ENCODE peak calls at places on chromosomes 12 and 14, in four cellular contexts. One of them, this sample, is unnamed.

GRCh38 chr14:84825481-84825880 is 704.5 kb upstream of the FLRT2 start:
- DNase-seq in WTC11: no peak
- DNase-seq in HepG2: no peak
- DNase-seq in K562: no peak
- DNase-seq in this sample: no peak

GRCh38 chr14:61620130-61620946 is 75.0 kb upstream of the HIF1A start:
- DNase-seq in WTC11: no peak
- DNase-seq in HepG2: peak
- DNase-seq in K562: no peak
- DNase-seq in this sample: no peak

GRCh38 chr12:48988030-48988649 is 10.0 kb downstream of the WNT1 start:
- DNase-seq in WTC11: peak
- DNase-seq in HepG2: peak
- DNase-seq in K562: peak
- DNase-seq in this sample: peak

GRCh38 chr14:86799244-86799647 is 1193.7 kb downstream of the GALC start:
- DNase-seq in WTC11: no peak
- DNase-seq in HepG2: peak
- DNase-seq in K562: no peak
- DNase-seq in this sample: peak

GRCh38 chr12:7512528-7512927 is 9.0 kb upstream of the CD163 start:
- DNase-seq in WTC11: no peak
- DNase-seq in HepG2: peak
- DNase-seq in K562: peak
- DNase-seq in this sample: peak

GRCh38 chr12:9115731-9116689 is at the start of gene A2M:
- DNase-seq in WTC11: no peak
- DNase-seq in HepG2: peak
- DNase-seq in K562: no peak
- DNase-seq in this sample: no peak

GRCh38 chr12:52956987-52957386 is 8.1 kb downstream of the KRT18 start:
- DNase-seq in WTC11: no peak
- DNase-seq in HepG2: no peak
- DNase-seq in K562: no peak
- DNase-seq in this sample: no peak

GRCh38 chr12:114762490-114763110 is 78.6 kb upstream of the TBX3 start:
- DNase-seq in WTC11: no peak
- DNase-seq in HepG2: no peak
- DNase-seq in K562: no peak
- DNase-seq in this sample: no peak

GRCh38 chr14:23933108-23933507 is 20.5 kb upstream of the DHRS4 start:
- DNase-seq in WTC11: no peak
- DNase-seq in HepG2: no peak
- DNase-seq in K562: no peak
- DNase-seq in this sample: no peak

GRCh38 chr14:60862283-60862682 is 118.6 kb downstream of the TRMT5 start:
- DNase-seq in WTC11: no peak
- DNase-seq in HepG2: no peak
- DNase-seq in K562: no peak
- DNase-seq in this sample: no peak

GRCh38 chr14:93317836-93318807 is 14.7 kb downstream of the BTBD7 start:
- DNase-seq in WTC11: no peak
- DNase-seq in HepG2: no peak
- DNase-seq in K562: peak
- DNase-seq in this sample: peak

GRCh38 chr12:114625294-114625851 is 58.6 kb downstream of the TBX3 start:
- DNase-seq in WTC11: peak
- DNase-seq in HepG2: peak
- DNase-seq in K562: peak
- DNase-seq in this sample: peak

GRCh38 chr12:124761876-124762275 is 101.8 kb downstream of the SCARB1 start:
- DNase-seq in WTC11: no peak
- DNase-seq in HepG2: no peak
- DNase-seq in K562: no peak
- DNase-seq in this sample: peak

GRCh38 chr14:23335623-23336022 is 14.4 kb downstream of the PABPN1 start:
- DNase-seq in WTC11: no peak
- DNase-seq in HepG2: no peak
- DNase-seq in K562: peak
- DNase-seq in this sample: no peak

GRCh38 chr14:100539766-100540140 is 47.5 kb downstream of the BEGAIN start:
- DNase-seq in WTC11: no peak
- DNase-seq in HepG2: no peak
- DNase-seq in K562: no peak
- DNase-seq in this sample: no peak

GRCh38 chr14:51862171-51862838 is 1.9 kb downstream of the GNG2 start:
- DNase-seq in WTC11: no peak
- DNase-seq in HepG2: no peak
- DNase-seq in K562: no peak
- DNase-seq in this sample: no peak

GRCh38 chr12:106791531-106791930 is 17.0 kb downstream of the RIC8B start:
- DNase-seq in WTC11: no peak
- DNase-seq in HepG2: no peak
- DNase-seq in K562: no peak
- DNase-seq in this sample: no peak

GRCh38 chr14:52834440-52834842 is 43.0 kb upstream of the GNPNAT1 start:
- DNase-seq in WTC11: no peak
- DNase-seq in HepG2: no peak
- DNase-seq in K562: no peak
- DNase-seq in this sample: peak

GRCh38 chr12:123987022-123987421 is 14.0 kb downstream of the ZNF664 start:
- DNase-seq in WTC11: no peak
- DNase-seq in HepG2: no peak
- DNase-seq in K562: no peak
- DNase-seq in this sample: no peak

GRCh38 chr14:20434701-20435453 is 1.1 kb downstream of the KLHL33 start:
- DNase-seq in WTC11: peak
- DNase-seq in HepG2: no peak
- DNase-seq in K562: no peak
- DNase-seq in this sample: no peak

GRCh38 chr14:21723431-21724045 is 49.9 kb upstream of the OR4E1 start:
- DNase-seq in WTC11: peak
- DNase-seq in HepG2: peak
- DNase-seq in K562: peak
- DNase-seq in this sample: peak

GRCh38 chr14:67268456-67269115 is 27.4 kb downstream of the PALS1 start:
- DNase-seq in WTC11: peak
- DNase-seq in HepG2: no peak
- DNase-seq in K562: peak
- DNase-seq in this sample: no peak

GRCh38 chr14:92408186-92408585 is 85.2 kb downstream of the SLC24A4 start:
- DNase-seq in WTC11: no peak
- DNase-seq in HepG2: no peak
- DNase-seq in K562: no peak
- DNase-seq in this sample: no peak

GRCh38 chr14:91361236-91361811 is 56.3 kb downstream of the CCDC88C start:
- DNase-seq in WTC11: no peak
- DNase-seq in HepG2: peak
- DNase-seq in K562: no peak
- DNase-seq in this sample: no peak

GRCh38 chr12:88914967-88915366 is 334.7 kb upstream of the KITLG start:
- DNase-seq in WTC11: no peak
- DNase-seq in HepG2: no peak
- DNase-seq in K562: no peak
- DNase-seq in this sample: no peak

GRCh38 chr14:99136401-99136800 is 135.6 kb downstream of the BCL11B start:
- DNase-seq in WTC11: no peak
- DNase-seq in HepG2: no peak
- DNase-seq in K562: no peak
- DNase-seq in this sample: no peak

GRCh38 chr12:7638064-7638763 is 27.5 kb downstream of the APOBEC1 start:
- DNase-seq in WTC11: peak
- DNase-seq in HepG2: no peak
- DNase-seq in K562: no peak
- DNase-seq in this sample: no peak

GRCh38 chr12:32558941-32559340 is 120.2 kb upstream of the DNM1L start:
- DNase-seq in WTC11: no peak
- DNase-seq in HepG2: no peak
- DNase-seq in K562: no peak
- DNase-seq in this sample: no peak

GRCh38 chr12:126385785-126386184 is 1320.5 kb downstream of the AACS start:
- DNase-seq in WTC11: no peak
- DNase-seq in HepG2: no peak
- DNase-seq in K562: no peak
- DNase-seq in this sample: no peak

GRCh38 chr14:73743431-73743931 is 29.3 kb upstream of the PNMA1 start:
- DNase-seq in WTC11: no peak
- DNase-seq in HepG2: no peak
- DNase-seq in K562: peak
- DNase-seq in this sample: no peak

GRCh38 chr12:2691001-2691339 is 103.8 kb upstream of the FKBP4 start:
- DNase-seq in WTC11: peak
- DNase-seq in HepG2: no peak
- DNase-seq in K562: no peak
- DNase-seq in this sample: peak

GRCh38 chr12:2690348-2691000 is 104.3 kb upstream of the FKBP4 start:
- DNase-seq in WTC11: no peak
- DNase-seq in HepG2: no peak
- DNase-seq in K562: no peak
- DNase-seq in this sample: no peak

GRCh38 chr12:2689879-2690278 is 104.9 kb upstream of the FKBP4 start:
- DNase-seq in WTC11: no peak
- DNase-seq in HepG2: no peak
- DNase-seq in K562: no peak
- DNase-seq in this sample: no peak

GRCh38 chr12:2692156-2692555 is 102.6 kb upstream of the FKBP4 start:
- DNase-seq in WTC11: no peak
- DNase-seq in HepG2: no peak
- DNase-seq in K562: no peak
- DNase-seq in this sample: no peak

GRCh38 chr12:2691340-2692111 is 103.2 kb upstream of the FKBP4 start:
- DNase-seq in WTC11: peak
- DNase-seq in HepG2: no peak
- DNase-seq in K562: no peak
- DNase-seq in this sample: no peak
- TF ChIP-seq ESRRA in WTC11: no peak
- TF ChIP-seq ESRRA in HepG2: no peak
- TF ChIP-seq ESRRA in K562: no peak
- TF ChIP-seq ESRRA in this sample: no peak

GRCh38 chr12:47159348-47159747 is 79.6 kb upstream of the AMIGO2 start:
- DNase-seq in WTC11: no peak
- DNase-seq in HepG2: no peak
- DNase-seq in K562: no peak
- DNase-seq in this sample: no peak

GRCh38 chr12:47156167-47156736 is 76.5 kb upstream of the AMIGO2 start:
- DNase-seq in WTC11: no peak
- DNase-seq in HepG2: no peak
- DNase-seq in K562: peak
- DNase-seq in this sample: no peak

GRCh38 chr12:47158792-47159191 is 79.0 kb upstream of the AMIGO2 start:
- DNase-seq in WTC11: no peak
- DNase-seq in HepG2: no peak
- DNase-seq in K562: peak
- DNase-seq in this sample: no peak

GRCh38 chr12:47152095-47152494 is 72.3 kb upstream of the AMIGO2 start:
- DNase-seq in WTC11: no peak
- DNase-seq in HepG2: no peak
- DNase-seq in K562: no peak
- DNase-seq in this sample: no peak

DNA sequence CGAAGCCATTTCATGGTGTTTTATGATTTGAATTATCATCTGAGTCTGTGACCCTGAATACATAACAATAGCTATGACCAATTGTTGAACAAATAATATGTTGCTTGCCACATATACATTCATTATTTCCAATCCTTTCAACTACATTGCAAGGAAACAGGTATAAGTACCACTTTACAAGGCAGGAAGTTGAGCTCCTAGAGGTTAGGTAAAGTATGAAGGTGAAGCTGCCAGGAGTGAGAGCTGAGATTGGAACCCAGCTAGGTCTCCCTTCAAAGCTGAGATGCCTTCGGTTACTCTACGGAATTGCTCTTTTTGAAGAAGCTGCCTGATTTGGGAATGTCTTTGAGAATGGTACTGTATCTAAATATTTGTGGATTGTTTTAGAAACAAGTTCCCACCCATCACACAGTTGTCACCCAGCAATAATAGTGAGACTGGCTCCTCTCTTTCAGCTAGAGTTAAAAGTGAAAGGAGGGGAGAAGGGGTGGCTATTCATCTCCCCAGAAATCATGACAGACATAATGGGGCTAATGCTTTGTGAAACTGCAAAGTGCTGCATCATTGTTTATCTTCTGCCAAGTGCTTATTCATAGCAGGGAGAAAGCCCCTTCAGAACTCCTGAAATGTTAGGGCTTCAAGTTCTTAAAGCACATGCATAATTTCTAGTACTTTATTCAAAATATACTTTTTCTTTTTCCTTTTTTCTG is 75.9 kb upstream of the AMIGO2 start:
- DNase-seq in WTC11: no peak
- DNase-seq in HepG2: no peak
- DNase-seq in K562: peak
- DNase-seq in this sample: peak
- TF ChIP-seq NR3C1 in WTC11: no peak
- TF ChIP-seq NR3C1 in HepG2: no peak
- TF ChIP-seq NR3C1 in K562: no peak
- TF ChIP-seq NR3C1 in this sample: no peak

DNA sequence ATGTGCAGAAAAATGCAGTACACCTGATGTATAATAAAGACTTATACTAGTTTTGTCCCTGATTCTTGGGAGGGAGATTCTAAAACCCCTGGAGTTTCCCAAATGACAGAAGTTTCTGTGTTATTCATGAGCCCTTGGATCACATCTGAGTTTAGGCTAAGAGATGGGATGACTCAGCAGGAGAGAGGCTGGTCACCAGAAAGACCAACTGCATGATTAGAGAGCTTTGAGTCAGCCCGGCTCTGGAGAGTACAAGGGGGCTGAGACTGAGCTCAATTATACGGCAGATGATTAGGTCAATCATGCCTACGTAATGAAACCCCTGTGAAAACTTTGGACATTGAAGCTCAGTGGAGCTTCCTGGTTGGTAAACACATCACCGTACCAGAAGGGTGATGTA is 174.2 kb downstream of the SSPN start:
- DNase-seq in WTC11: no peak
- DNase-seq in HepG2: no peak
- DNase-seq in K562: peak
- DNase-seq in this sample: peak
- TF ChIP-seq ESRRA in WTC11: no peak
- TF ChIP-seq ESRRA in HepG2: no peak
- TF ChIP-seq ESRRA in K562: no peak
- TF ChIP-seq ESRRA in this sample: no peak

DNA sequence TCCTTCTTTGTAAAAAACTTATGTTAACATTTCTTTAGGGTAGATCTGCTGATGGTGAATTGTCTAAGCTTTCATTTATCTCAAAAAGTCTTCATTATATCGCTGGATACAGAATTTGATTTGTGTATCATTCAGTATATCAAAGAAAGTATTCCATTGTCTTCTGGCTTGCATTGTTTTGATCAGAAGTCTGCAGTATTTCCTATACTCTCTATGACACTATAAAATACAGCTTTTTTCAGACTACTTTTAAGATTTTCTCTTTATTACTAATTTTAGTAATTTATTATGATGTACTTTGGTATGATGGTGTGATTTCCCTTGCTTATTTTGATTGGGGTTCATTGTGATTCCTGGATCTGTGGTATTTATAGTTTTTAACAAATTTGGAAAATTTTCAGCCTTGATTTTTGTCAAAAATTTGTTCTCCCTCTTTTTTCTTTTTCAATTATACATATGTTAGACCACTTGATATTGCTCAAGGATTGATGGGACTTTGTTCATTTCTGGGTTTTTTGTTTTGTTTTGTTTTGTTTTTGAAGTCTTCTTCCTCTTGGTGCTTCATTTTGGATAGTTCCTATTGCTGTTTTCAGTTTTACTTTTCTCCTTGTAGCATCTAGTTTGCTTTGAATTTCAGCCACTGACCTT is 176.5 kb downstream of the ZFP36L1 start:
- DNase-seq in WTC11: no peak
- DNase-seq in HepG2: no peak
- DNase-seq in K562: peak
- DNase-seq in this sample: peak
- TF ChIP-seq NR3C1 in WTC11: no peak
- TF ChIP-seq NR3C1 in HepG2: no peak
- TF ChIP-seq NR3C1 in K562: no peak
- TF ChIP-seq NR3C1 in this sample: no peak